ENCODE peak calls at places on chromosome 20, in eight cellular contexts. W is T-helper 22 cell, A is ovary, X is BJ, P is mesothelial cell of epicardium, T is GM19239, F is cardiac muscle cell, Y is iPS-NIHi11. D is an unnamed sample.

GRCh38 chr20:4483481-4483880 is 238.2 kb upstream of the PRND start:
- DNase-seq in W (no peak), Y (no peak), T (no peak), P (no peak), F (peak), A (no peak), X (no peak), D (no peak)

GRCh38 chr20:62705626-62706025 is 3.0 kb upstream of the NTSR1 start:
- DNase-seq in W (no peak), P (no peak), Y (no peak), X (no peak), A (no peak), F (no peak), T (no peak), D (no peak)

GRCh38 chr20:17969276-17969883 is 562 bp downstream of the MGME1 start:
- DNase-seq in W (peak), P (no peak), T (no peak), A (no peak), X (no peak), F (peak), Y (peak), D (peak)

GRCh38 chr20:50834599-50835005 is 39.7 kb downstream of the BCAS4 start:
- DNase-seq in Y (no peak), A (no peak), F (peak), W (no peak), X (peak), P (no peak), T (no peak), D (no peak)

GRCh38 chr20:62032606-62033368 is 32.9 kb downstream of the TAF4 start:
- DNase-seq in P (no peak), Y (no peak), A (no peak), T (no peak), X (no peak), W (no peak), F (peak), D (no peak)

GRCh38 chr20:6908673-6909072 is 141.2 kb downstream of the BMP2 start:
- DNase-seq in X (no peak), A (no peak), P (no peak), Y (peak), F (no peak), T (no peak), W (no peak), D (no peak)

GRCh38 chr20:8244637-8245036 is 112.6 kb downstream of the PLCB1 start:
- DNase-seq in W (no peak), A (no peak), Y (no peak), X (peak), T (no peak), P (no peak), F (peak), D (peak)

GRCh38 chr20:62137092-62137384 is 6.2 kb downstream of the PSMA7 start:
- DNase-seq in Y (no peak), A (no peak), X (no peak), P (no peak), T (no peak), W (no peak), F (no peak), D (no peak)

GRCh38 chr20:15039088-15039762 is 701.8 kb upstream of the FLRT3 start:
- DNase-seq in W (no peak), A (no peak), F (no peak), X (no peak), Y (peak), P (no peak), T (no peak), D (no peak)

GRCh38 chr20:46122071-46122470 is 4.0 kb downstream of the CD40 start:
- DNase-seq in A (no peak), W (no peak), P (no peak), Y (no peak), T (no peak), F (peak), X (no peak), D (no peak)

GRCh38 chr20:47066484-47067270 is 172.0 kb downstream of the EYA2 start:
- DNase-seq in F (no peak), W (no peak), P (no peak), T (no peak), Y (no peak), X (no peak), A (no peak), D (no peak)

GRCh38 chr20:14333734-14334133 is 3.7 kb downstream of the FLRT3 start:
- DNase-seq in F (no peak), W (no peak), A (no peak), Y (no peak), X (no peak), P (no peak), T (no peak), D (no peak)

GRCh38 chr20:50744143-50744792 is 12.9 kb downstream of the PARD6B start:
- DNase-seq in F (peak), Y (peak), W (no peak), X (peak), A (peak), T (no peak), P (peak), D (peak)

GRCh38 chr20:35599776-35600120 is 15.9 kb upstream of the SPAG4 start:
- DNase-seq in A (no peak), Y (no peak), X (no peak), P (no peak), F (no peak), T (no peak), W (no peak), D (no peak)

GRCh38 chr20:22842793-22843192 is 192.3 kb upstream of the SSTR4 start:
- DNase-seq in P (no peak), X (no peak), A (no peak), W (no peak), Y (no peak), T (no peak), F (no peak), D (no peak)

GRCh38 chr20:38523697-38524096 is 51.1 kb downstream of the RALGAPB start:
- DNase-seq in X (peak), T (no peak), F (peak), W (no peak), Y (no peak), A (no peak), P (no peak), D (no peak)

GRCh38 chr20:44495802-44496481 is 20.3 kb downstream of the TTPAL start:
- DNase-seq in P (no peak), W (no peak), Y (no peak), F (peak), A (no peak), T (no peak), X (peak), D (peak)

GRCh38 chr20:38450412-38450975 is 15.4 kb upstream of the SNHG17 start:
- DNase-seq in Y (no peak), F (peak), A (no peak), X (no peak), P (no peak), T (no peak), W (no peak), D (no peak)

GRCh38 chr20:44021900-44022299 is 107.2 kb downstream of the TOX2 start:
- DNase-seq in A (no peak), T (no peak), Y (no peak), W (no peak), F (no peak), X (no peak), P (peak), D (no peak)

GRCh38 chr20:46767127-46767761 is 57.8 kb downstream of the SLC2A10 start:
- DNase-seq in X (no peak), W (no peak), P (no peak), T (peak), A (no peak), Y (peak), F (peak), D (peak)

GRCh38 chr20:12207875-12208274 is 290.2 kb downstream of the BTBD3 start:
- DNase-seq in X (no peak), Y (peak), T (no peak), A (no peak), P (no peak), F (peak), W (no peak), D (peak)

GRCh38 chr20:7207186-7207585 is 439.7 kb downstream of the BMP2 start:
- DNase-seq in W (no peak), A (no peak), Y (no peak), T (no peak), P (no peak), F (peak), X (no peak), D (no peak)

GRCh38 chr20:3866464-3866863 is 19.8 kb downstream of the MAVS start:
- DNase-seq in W (no peak), X (no peak), T (no peak), P (no peak), F (no peak), A (no peak), Y (no peak), D (no peak)

GRCh38 chr20:56808732-56809131 is 179.6 kb downstream of the TFAP2C start:
- DNase-seq in Y (no peak), W (no peak), T (no peak), X (no peak), P (no peak), F (no peak), A (no peak), D (no peak)

GRCh38 chr20:36895036-36895435 is 19.1 kb downstream of the TLDC2 start:
- DNase-seq in Y (no peak), T (no peak), F (no peak), W (no peak), A (no peak), P (no peak), X (no peak), D (no peak)